ENCODE peak calls at places on chromosomes 11 and 22, in five cellular contexts. Q is cardiac muscle cell, B is spleen, A is adrenal gland, H is AG04450. U is an unnamed sample. For H3K27me3, the result is how much of the 10 kb centered on the place peaks cover.

GRCh38 chr22:47064416-47064815 is 302.0 kb downstream of the TBC1D22A start:
- DNase-seq in Q (no peak), H (no peak), B (peak), A (no peak), U (no peak)

GRCh38 chr11:47415949-47416472 is 7.6 kb downstream of the SLC39A13 start:
- DNase-seq in H (peak), Q (no peak), A (no peak), B (no peak), U (no peak)

GRCh38 chr11:75492181-75492820 is 33.4 kb downstream of the GDPD5 start:
- DNase-seq in B (peak), Q (no peak), H (no peak), A (no peak), U (peak)

GRCh38 chr11:9399466-9399865 is 15.0 kb downstream of the IPO7 start:
- DNase-seq in Q (no peak), B (no peak), H (no peak), A (no peak), U (no peak)

GRCh38 chr22:37169947-37170688 is 17.9 kb downstream of the C1QTNF6 start:
- DNase-seq in A (no peak), B (peak), H (no peak), Q (no peak), U (no peak)

GRCh38 chr11:94681140-94681539 is 87.0 kb upstream of the AMOTL1 start:
- DNase-seq in B (no peak), H (no peak), A (no peak), Q (no peak), U (no peak)

GRCh38 chr11:101043940-101044339 is 85.7 kb downstream of the PGR start:
- DNase-seq in H (no peak), Q (no peak), A (no peak), B (no peak), U (no peak)

GRCh38 chr11:73404048-73404447 is 27.8 kb downstream of the RELT start:
- DNase-seq in A (peak), Q (peak), H (no peak), B (peak), U (no peak)

GRCh38 chr22:21587803-21588611 is 20.5 kb downstream of the UBE2L3 start:
- DNase-seq in B (no peak), Q (no peak), H (peak), A (no peak), U (peak)

GRCh38 chr11:103877221-103877620 is 159.2 kb upstream of the DDI1 start:
- DNase-seq in B (no peak), Q (no peak), H (no peak), A (no peak), U (no peak)

GRCh38 chr22:19610518-19611253 is 86.5 kb upstream of the CLDN5 start:
- DNase-seq in A (no peak), B (no peak), Q (no peak), H (no peak), U (no peak)

GRCh38 chr11:35337136-35337918 is 82.0 kb downstream of the SLC1A2 start:
- DNase-seq in Q (no peak), A (peak), H (peak), B (no peak), U (no peak)

GRCh38 chr11:94151903-94152677 is 23.4 kb downstream of the PANX1 start:
- DNase-seq in Q (no peak), H (no peak), B (no peak), A (peak), U (no peak)

GRCh38 chr11:61370349-61371005 is 8.3 kb downstream of the TMEM138 start:
- DNase-seq in Q (no peak), B (no peak), H (no peak), A (no peak), U (no peak)

GRCh38 chr11:57306156-57306876 is 18.4 kb downstream of the TNKS1BP1 start:
- DNase-seq in A (no peak), Q (no peak), H (no peak), B (no peak), U (no peak)

GRCh38 chr22:37806409-37807338 is 1.1 kb upstream of the GCAT start:
- DNase-seq in Q (peak), H (no peak), B (no peak), A (no peak), U (no peak)

GRCh38 chr11:69212121-69213110 is 56.7 kb downstream of the SMIM38 start:
- DNase-seq in A (no peak), H (no peak), Q (no peak), B (no peak), U (no peak)

GRCh38 chr11:84714316-84714780 is 912.8 kb downstream of the DLG2 start:
- DNase-seq in H (no peak), Q (peak), A (peak), B (peak), U (no peak)

GRCh38 chr22:48750826-48751440 is 1076.7 kb downstream of the BRD1 start:
- DNase-seq in A (no peak), B (no peak), Q (no peak), H (no peak), U (no peak)

GRCh38 chr22:48886604-48887393 is 940.9 kb downstream of the BRD1 start:
- DNase-seq in A (peak), B (peak), H (no peak), Q (no peak), U (no peak)

GRCh38 chr11:86062719-86063118 is 6.2 kb downstream of the PICALM start:
- DNase-seq in A (no peak), H (no peak), B (no peak), Q (no peak), U (no peak)

GRCh38 chr11:57073121-57073520 is 84.4 kb downstream of the OR5AK2 start:
- DNase-seq in A (no peak), B (no peak), Q (no peak), H (no peak), U (no peak)

GRCh38 chr22:30206964-30207363 is 39.6 kb downstream of the LIF start:
- DNase-seq in Q (peak), A (no peak), B (no peak), H (peak), U (no peak)

GRCh38 chr22:33917744-33918406 is 2.4 kb downstream of the LARGE1 start:
- DNase-seq in Q (no peak), A (no peak), H (no peak), B (no peak), U (no peak)

GRCh38 chr11:133982901-133983300 is 26.1 kb upstream of the IGSF9B start:
- DNase-seq in Q (no peak), B (no peak), H (no peak), A (no peak), U (no peak)

GRCh38 chr22:40499187-40499753 is 128.9 kb downstream of the SGSM3 start:
- DNase-seq in H (peak), A (no peak), B (no peak), Q (no peak), U (peak)

GRCh38 chr22:49513358-49513851 is 314.3 kb downstream of the BRD1 start:
- DNase-seq in H (no peak), Q (no peak), A (no peak), B (no peak), U (no peak)

GRCh38 chr11:122879785-122880184 is 2.8 kb upstream of the JHY start:
- DNase-seq in B (no peak), A (no peak), Q (peak), H (no peak), U (no peak)

GRCh38 chr11:129935723-129936122 is 40.3 kb upstream of the NFRKB start:
- DNase-seq in Q (no peak), A (no peak), B (no peak), H (no peak), U (no peak)

GRCh38 chr11:116207349-116207748 is 565.4 kb downstream of the BUD13 start:
- DNase-seq in A (no peak), Q (no peak), H (no peak), B (no peak), U (no peak)

GRCh38 chr22:49749885-49750510 is 77.7 kb downstream of the BRD1 start:
- DNase-seq in A (no peak), Q (no peak), B (no peak), H (no peak), U (no peak)

GRCh38 chr11:76644591-76644990 is 26.0 kb downstream of the LRRC32 start:
- DNase-seq in H (no peak), B (no peak), A (peak), Q (no peak), U (no peak)

GRCh38 chr11:118771481-118772278 is 19.3 kb downstream of the DDX6 start:
- DNase-seq in H (no peak), B (no peak), Q (no peak), A (no peak), U (no peak)

GRCh38 chr11:118910309-118911112 is 15.2 kb downstream of the BCL9L start:
- DNase-seq in H (peak), B (peak), Q (peak), A (peak), U (no peak)

DNA sequence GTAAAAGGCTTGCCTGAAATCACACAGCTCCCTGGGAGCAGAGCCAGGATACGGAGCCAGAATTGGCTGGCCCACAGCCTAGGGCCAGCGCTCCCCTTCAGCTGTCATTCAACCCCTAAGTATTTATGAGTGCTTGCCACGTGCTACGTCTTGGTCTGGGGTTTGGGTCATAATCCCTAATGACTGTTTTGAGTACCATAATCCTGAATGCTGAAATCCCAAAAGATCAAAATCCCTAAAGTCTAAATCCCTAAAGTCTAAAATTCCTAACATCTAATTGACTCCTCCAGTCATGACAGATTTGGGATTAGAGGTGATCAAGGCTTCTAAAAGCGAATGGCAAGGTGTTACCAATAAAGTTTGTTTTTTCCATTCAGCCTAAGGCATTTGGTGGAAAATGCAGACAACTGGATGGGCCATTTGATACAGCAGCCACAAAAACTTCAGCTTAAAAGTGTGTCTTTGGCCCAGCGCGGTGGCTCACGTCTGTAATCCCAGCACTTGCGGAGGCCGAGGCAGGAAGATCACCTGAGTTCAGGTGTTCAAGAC is 59.8 kb upstream of the PRR5 start:
- DNase-seq in B (no peak), H (no peak), A (no peak), Q (no peak), U (no peak)
- H3K27me3 ChIP-seq in B (under half), H (under half), A (under half), Q (under half), U (under half)

GRCh38 chr11:6300325-6300724 is 20.0 kb downstream of the CAVIN3 start:
- DNase-seq in A (no peak), B (no peak), Q (no peak), H (no peak), U (no peak)

GRCh38 chr11:6301096-6301495 is 19.2 kb downstream of the CAVIN3 start:
- DNase-seq in B (no peak), A (no peak), H (no peak), Q (no peak), U (no peak)

GRCh38 chr11:6303657-6304056 is 16.6 kb downstream of the CAVIN3 start:
- DNase-seq in A (no peak), Q (peak), B (no peak), H (no peak), U (no peak)

GRCh38 chr11:6298605-6299004 is 21.7 kb downstream of the CAVIN3 start:
- DNase-seq in H (no peak), Q (peak), B (no peak), A (peak), U (no peak)

GRCh38 chr11:6297831-6298230 is 22.5 kb downstream of the CAVIN3 start:
- DNase-seq in H (no peak), B (no peak), A (no peak), Q (no peak), U (no peak)
- TF ChIP-seq CTCF in H (peak), B (no peak), A (no peak), Q (peak), U (peak)

GRCh38 chr22:46045459-46046298 is 68.7 kb upstream of the WNT7B start:
- DNase-seq in B (peak), H (no peak), A (no peak), Q (no peak), U (no peak)

GRCh38 chr22:46044718-46045458 is 67.9 kb upstream of the WNT7B start:
- DNase-seq in B (peak), Q (peak), A (no peak), H (no peak), U (no peak)

GRCh38 chr22:46046299-46046685 is 69.3 kb upstream of the WNT7B start:
- DNase-seq in B (peak), H (no peak), A (no peak), Q (no peak), U (no peak)

GRCh38 chr22:46047841-46048595 is 71.1 kb upstream of the WNT7B start:
- DNase-seq in Q (no peak), B (peak), A (no peak), H (no peak), U (no peak)

DNA sequence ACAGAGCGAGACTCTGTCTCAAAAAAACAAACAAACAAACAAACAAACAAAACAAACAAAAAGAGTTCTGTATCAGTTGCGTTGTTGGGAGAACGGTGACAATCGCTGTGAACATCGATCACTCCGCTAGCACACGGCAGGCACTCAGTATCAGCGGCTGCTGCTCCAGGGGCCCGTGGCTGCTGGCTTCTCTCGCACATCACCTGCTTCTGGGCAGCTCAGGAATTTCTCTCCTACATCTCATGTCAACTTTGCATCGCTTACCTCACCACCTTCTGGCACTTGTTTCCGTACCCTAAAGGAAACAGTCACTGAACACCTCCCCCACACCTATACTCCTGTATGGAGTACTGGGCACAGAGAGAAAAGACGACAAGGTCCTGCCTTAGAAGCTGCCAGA is 70.3 kb upstream of the WNT7B start:
- DNase-seq in B (peak), Q (no peak), A (no peak), H (no peak), U (no peak)
- H3K4me3 ChIP-seq in B (no peak), Q (no peak), A (no peak), H (no peak), U (no peak)

GRCh38 chr11:13012037-13012693 is 3.0 kb downstream of the RASSF10 start:
- DNase-seq in B (no peak), Q (peak), H (no peak), A (no peak), U (no peak)

GRCh38 chr11:13011366-13012036 is 2.4 kb downstream of the RASSF10 start:
- DNase-seq in A (no peak), Q (no peak), H (no peak), B (no peak), U (no peak)

GRCh38 chr11:13009476-13009920 is 382 bp downstream of the RASSF10 start:
- DNase-seq in A (no peak), B (no peak), H (no peak), Q (no peak), U (no peak)

GRCh38 chr11:13009921-13010736 is 1.0 kb downstream of the RASSF10 start:
- DNase-seq in B (no peak), A (no peak), H (no peak), Q (peak), U (no peak)

DNA sequence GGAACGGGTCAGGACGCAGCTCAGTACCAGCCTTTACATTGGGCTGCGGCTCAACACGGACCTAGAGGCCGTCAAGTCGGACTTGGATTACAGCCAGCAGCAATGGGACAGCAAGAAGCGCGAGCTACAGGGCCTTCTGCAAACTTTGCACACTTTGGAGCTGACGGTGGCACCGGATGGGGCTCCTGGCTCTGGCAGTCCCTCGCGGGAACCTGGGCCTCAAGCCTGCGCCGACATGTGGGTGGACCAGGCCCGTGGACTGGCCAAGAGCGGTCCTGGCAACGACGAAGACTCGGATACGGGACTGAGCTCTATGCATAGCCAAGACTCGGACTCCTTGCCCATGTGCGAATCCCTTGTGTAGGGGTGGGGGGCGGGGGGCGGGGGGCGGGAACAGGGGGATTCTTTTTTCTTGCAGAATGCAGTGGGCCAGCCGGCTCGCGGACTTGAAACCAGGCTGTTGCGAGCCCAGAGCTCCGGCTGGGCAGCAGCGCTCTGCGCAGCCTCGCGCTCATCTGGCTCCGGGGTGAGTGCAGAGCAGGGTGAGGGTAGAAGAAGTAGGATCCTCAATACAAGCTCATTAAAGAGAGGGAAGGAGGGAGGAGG is 1.7 kb downstream of the RASSF10 start:
- DNase-seq in Q (peak), A (no peak), B (no peak), H (no peak), U (no peak)
- H3K27me3 ChIP-seq in Q (under half), A (half or more), B (half or more), H (half or more), U (under half)

U was measured in GM06990.